ENCODE peak calls at places on chromosomes 16 and 17, in seven cellular contexts. One of them, this sample, is unnamed.

GRCh38 chr17:78865682-78866390 is 25.2 kb upstream of the USP36 start:
- DNase-seq in HepG2: peak; percentile 87
- DNase-seq in K562: peak; percentile 66
- DNase-seq in H1: peak; percentile 95
- DNase-seq in SK-N-SH: peak; percentile 89
- DNase-seq in HCT116: peak; percentile 73
- DNase-seq in GM12878: no peak
- DNase-seq in this sample: peak; percentile 61

GRCh38 chr17:1697681-1698080 is 12.5 kb downstream of the TLCD2 start:
- DNase-seq in HepG2: no peak
- DNase-seq in K562: no peak
- DNase-seq in H1: no peak
- DNase-seq in SK-N-SH: no peak
- DNase-seq in HCT116: no peak
- DNase-seq in GM12878: no peak
- DNase-seq in this sample: peak; percentile 57

GRCh38 chr17:45282683-45283644 is 21.1 kb upstream of the SPATA32 start:
- DNase-seq in HepG2: no peak
- DNase-seq in K562: no peak
- DNase-seq in H1: no peak
- DNase-seq in SK-N-SH: no peak
- DNase-seq in HCT116: no peak
- DNase-seq in GM12878: no peak
- DNase-seq in this sample: no peak

GRCh38 chr17:49848019-49848473 is at the start of gene TAC4:
- DNase-seq in HepG2: no peak
- DNase-seq in K562: no peak
- DNase-seq in H1: no peak
- DNase-seq in SK-N-SH: no peak
- DNase-seq in HCT116: no peak
- DNase-seq in GM12878: no peak
- DNase-seq in this sample: no peak

GRCh38 chr17:40582328-40582901 is 17.1 kb upstream of the CCR7 start:
- DNase-seq in HepG2: no peak
- DNase-seq in K562: no peak
- DNase-seq in H1: no peak
- DNase-seq in SK-N-SH: no peak
- DNase-seq in HCT116: no peak
- DNase-seq in GM12878: peak; percentile 99
- DNase-seq in this sample: peak; percentile 100

GRCh38 chr16:70437582-70438324 is 1.1 kb downstream of the ST3GAL2 start:
- DNase-seq in HepG2: no peak
- DNase-seq in K562: peak; percentile 13
- DNase-seq in H1: peak; percentile 63
- DNase-seq in SK-N-SH: peak; percentile 41
- DNase-seq in HCT116: no peak
- DNase-seq in GM12878: no peak
- DNase-seq in this sample: no peak

GRCh38 chr17:8997994-8998628 is 23.2 kb upstream of the NTN1 start:
- DNase-seq in HepG2: peak; percentile 41
- DNase-seq in K562: peak; percentile 69
- DNase-seq in H1: peak; percentile 85
- DNase-seq in SK-N-SH: peak; percentile 62
- DNase-seq in HCT116: peak; percentile 51
- DNase-seq in GM12878: peak; percentile 40
- DNase-seq in this sample: peak; percentile 72

GRCh38 chr17:3740611-3741073 is 16.9 kb downstream of the HASPIN start:
- DNase-seq in HepG2: no peak
- DNase-seq in K562: no peak
- DNase-seq in H1: no peak
- DNase-seq in SK-N-SH: no peak
- DNase-seq in HCT116: no peak
- DNase-seq in GM12878: no peak
- DNase-seq in this sample: no peak

GRCh38 chr16:77739493-77739892 is 17.2 kb downstream of the NUDT7 start:
- DNase-seq in HepG2: no peak
- DNase-seq in K562: no peak
- DNase-seq in H1: no peak
- DNase-seq in SK-N-SH: no peak
- DNase-seq in HCT116: no peak
- DNase-seq in GM12878: no peak
- DNase-seq in this sample: no peak

GRCh38 chr16:28623172-28623711 is 13.4 kb upstream of the SULT1A1 start:
- DNase-seq in HepG2: no peak
- DNase-seq in K562: peak; percentile 1
- DNase-seq in H1: no peak
- DNase-seq in SK-N-SH: no peak
- DNase-seq in HCT116: peak; percentile 43
- DNase-seq in GM12878: no peak
- DNase-seq in this sample: peak; percentile 87

GRCh38 chr16:73286643-73287267 is 238.8 kb upstream of the ZFHX3 start:
- DNase-seq in HepG2: no peak
- DNase-seq in K562: no peak
- DNase-seq in H1: no peak
- DNase-seq in SK-N-SH: no peak
- DNase-seq in HCT116: no peak
- DNase-seq in GM12878: no peak
- DNase-seq in this sample: no peak
- TF ChIP-seq JUND in HepG2: no peak
- TF ChIP-seq JUND in K562: no peak
- TF ChIP-seq JUND in H1: no peak
- TF ChIP-seq JUND in SK-N-SH: no peak
- TF ChIP-seq JUND in HCT116: no peak
- TF ChIP-seq JUND in GM12878: no peak
- TF ChIP-seq JUND in this sample: no peak

DNA sequence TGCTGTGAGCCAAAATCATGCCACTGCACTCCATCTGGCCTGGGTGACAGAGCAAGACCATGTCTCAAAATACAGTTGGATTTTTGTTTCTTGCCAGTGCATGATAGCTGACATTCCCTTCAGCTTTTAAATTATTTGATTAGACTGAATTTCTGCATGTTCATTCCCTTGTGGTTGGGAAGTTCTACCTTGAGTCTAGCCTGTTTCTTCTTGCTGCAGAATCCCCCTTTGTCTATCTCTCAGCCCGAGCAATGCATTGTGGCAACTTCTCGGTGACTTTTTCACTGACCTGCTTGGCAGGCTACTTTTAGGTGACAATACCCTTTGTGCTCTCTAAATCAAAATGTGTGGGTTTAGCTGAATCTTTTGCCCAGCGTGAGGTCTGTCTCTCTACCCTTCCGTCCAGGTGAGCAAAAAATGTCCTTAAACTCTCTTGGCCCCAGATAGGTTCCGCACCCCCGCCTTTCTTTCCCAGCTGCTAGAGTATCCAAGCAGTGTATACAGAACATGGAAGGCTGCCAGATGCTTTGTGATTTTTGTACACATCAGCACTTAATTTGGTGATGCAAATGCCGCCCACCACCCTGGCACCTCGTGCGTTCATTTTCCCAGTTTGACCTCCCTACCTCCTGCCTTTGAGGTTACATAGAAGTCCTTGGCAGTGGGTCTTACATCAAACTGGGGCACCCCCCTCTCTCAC is 130.2 kb downstream of the ABCC6 start:
- DNase-seq in HepG2: no peak
- DNase-seq in K562: no peak
- DNase-seq in H1: no peak
- DNase-seq in SK-N-SH: no peak
- DNase-seq in HCT116: no peak
- DNase-seq in GM12878: no peak
- DNase-seq in this sample: no peak
- TF ChIP-seq JUND in HepG2: no peak
- TF ChIP-seq JUND in K562: no peak
- TF ChIP-seq JUND in H1: no peak
- TF ChIP-seq JUND in SK-N-SH: no peak
- TF ChIP-seq JUND in HCT116: no peak
- TF ChIP-seq JUND in GM12878: no peak
- TF ChIP-seq JUND in this sample: no peak

GRCh38 chr16:65421596-65421995 is 299.7 kb upstream of the CDH11 start:
- DNase-seq in HepG2: no peak
- DNase-seq in K562: no peak
- DNase-seq in H1: no peak
- DNase-seq in SK-N-SH: no peak
- DNase-seq in HCT116: no peak
- DNase-seq in GM12878: no peak
- DNase-seq in this sample: no peak
- TF ChIP-seq JUND in HepG2: no peak
- TF ChIP-seq JUND in K562: no peak
- TF ChIP-seq JUND in H1: no peak
- TF ChIP-seq JUND in SK-N-SH: no peak
- TF ChIP-seq JUND in HCT116: no peak
- TF ChIP-seq JUND in GM12878: no peak
- TF ChIP-seq JUND in this sample: no peak

GRCh38 chr17:34254146-34254545 is 939 bp upstream of the CCL2 start:
- DNase-seq in HepG2: no peak
- DNase-seq in K562: no peak
- DNase-seq in H1: no peak
- DNase-seq in SK-N-SH: no peak
- DNase-seq in HCT116: no peak
- DNase-seq in GM12878: no peak
- DNase-seq in this sample: no peak

GRCh38 chr17:34252890-34253525 is 2.1 kb upstream of the CCL2 start:
- DNase-seq in HepG2: no peak
- DNase-seq in K562: no peak
- DNase-seq in H1: no peak
- DNase-seq in SK-N-SH: no peak
- DNase-seq in HCT116: no peak
- DNase-seq in GM12878: no peak
- DNase-seq in this sample: no peak

GRCh38 chr17:34251186-34251585 is 3.9 kb upstream of the CCL2 start:
- DNase-seq in HepG2: no peak
- DNase-seq in K562: no peak
- DNase-seq in H1: no peak
- DNase-seq in SK-N-SH: no peak
- DNase-seq in HCT116: no peak
- DNase-seq in GM12878: no peak
- DNase-seq in this sample: no peak

GRCh38 chr17:34254651-34255380 is at the start of gene CCL2:
- DNase-seq in HepG2: no peak
- DNase-seq in K562: no peak
- DNase-seq in H1: peak; percentile 56
- DNase-seq in SK-N-SH: peak; percentile 42
- DNase-seq in HCT116: no peak
- DNase-seq in GM12878: no peak
- DNase-seq in this sample: peak; percentile 28

GRCh38 chr17:34252138-34252889 is 2.8 kb upstream of the CCL2 start:
- DNase-seq in HepG2: no peak
- DNase-seq in K562: no peak
- DNase-seq in H1: no peak
- DNase-seq in SK-N-SH: peak; percentile 49
- DNase-seq in HCT116: no peak
- DNase-seq in GM12878: peak; percentile 7
- DNase-seq in this sample: peak; percentile 56
- TF ChIP-seq JUND in HepG2: no peak
- TF ChIP-seq JUND in K562: no peak
- TF ChIP-seq JUND in H1: no peak
- TF ChIP-seq JUND in SK-N-SH: no peak
- TF ChIP-seq JUND in HCT116: no peak
- TF ChIP-seq JUND in GM12878: no peak
- TF ChIP-seq JUND in this sample: no peak

DNA sequence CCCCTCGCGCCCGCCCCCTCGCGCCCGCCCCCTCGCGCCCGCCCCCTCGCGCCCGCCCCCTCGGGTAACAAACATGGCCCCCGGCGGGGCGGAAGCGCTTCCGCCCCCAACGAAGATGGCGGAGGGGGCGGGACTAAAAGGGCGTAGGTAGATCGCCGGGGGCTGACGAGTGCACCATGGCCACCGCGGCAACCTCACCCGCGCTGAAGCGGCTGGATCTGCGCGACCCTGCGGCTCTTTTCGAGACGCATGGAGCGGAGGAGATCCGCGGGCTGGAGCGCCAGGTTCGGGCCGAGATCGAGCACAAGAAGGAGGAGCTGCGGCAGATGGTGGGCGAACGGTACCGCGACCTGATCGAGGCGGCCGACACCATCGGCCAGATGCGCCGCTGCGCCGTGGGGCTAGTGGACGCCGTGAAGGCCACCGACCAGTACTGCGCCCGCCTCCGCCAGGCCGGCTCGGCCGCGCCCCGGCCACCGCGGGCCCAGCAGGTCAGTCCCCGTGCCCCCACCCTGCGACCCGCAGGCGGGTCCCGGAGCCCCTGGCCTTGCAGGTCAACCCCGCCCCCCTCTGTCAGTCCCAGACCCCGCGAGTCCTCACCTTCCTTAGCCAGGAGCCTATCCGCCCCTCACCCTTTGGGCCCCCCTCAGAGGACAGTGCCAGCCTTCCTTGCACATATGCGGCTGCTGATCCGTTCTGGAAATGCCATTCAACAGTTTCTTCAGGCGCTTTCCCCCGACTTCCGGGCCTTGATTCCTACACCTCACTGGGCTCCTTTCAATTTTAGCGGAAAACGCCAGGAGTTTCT is at the start of gene COG1:
- DNase-seq in HepG2: peak; percentile 81
- DNase-seq in K562: peak; percentile 94
- DNase-seq in H1: peak; percentile 80
- DNase-seq in SK-N-SH: peak; percentile 100
- DNase-seq in HCT116: peak; percentile 76
- DNase-seq in GM12878: no peak
- DNase-seq in this sample: peak; percentile 95
- TF ChIP-seq JUND in HepG2: no peak
- TF ChIP-seq JUND in K562: no peak
- TF ChIP-seq JUND in H1: no peak
- TF ChIP-seq JUND in SK-N-SH: no peak
- TF ChIP-seq JUND in HCT116: no peak
- TF ChIP-seq JUND in GM12878: no peak
- TF ChIP-seq JUND in this sample: no peak